ENCODE peak calls at places on chromosomes 7 and 10, in nine cellular contexts. One of them, this sample, is unnamed. For H3K4me1, the result is how much of the 10 kb centered on the place peaks cover.

GRCh38 chr7:70134029-70134445 is 535.8 kb downstream of the AUTS2 start:
- DNase-seq in A549: no peak
- DNase-seq in neuronal stem cell: no peak
- DNase-seq in gastrocnemius medialis: no peak
- DNase-seq in naive thymus-derived CD4-positive, alpha-beta T cell: no peak
- DNase-seq in IMR-90: no peak
- DNase-seq in tibial artery: no peak
- DNase-seq in pancreas: no peak
- DNase-seq in mammary epithelial cell: no peak
- DNase-seq in this sample: no peak

GRCh38 chr7:88377421-88377820 is 70.7 kb upstream of the STEAP4 start:
- DNase-seq in IMR-90: no peak
- DNase-seq in naive thymus-derived CD4-positive, alpha-beta T cell: no peak
- DNase-seq in tibial artery: no peak
- DNase-seq in mammary epithelial cell: peak
- DNase-seq in neuronal stem cell: peak
- DNase-seq in A549: no peak
- DNase-seq in gastrocnemius medialis: no peak
- DNase-seq in pancreas: no peak
- DNase-seq in this sample: no peak

GRCh38 chr10:86355571-86356038 is 11.0 kb downstream of the GRID1 start:
- DNase-seq in gastrocnemius medialis: peak
- DNase-seq in pancreas: peak
- DNase-seq in A549: no peak
- DNase-seq in naive thymus-derived CD4-positive, alpha-beta T cell: no peak
- DNase-seq in IMR-90: no peak
- DNase-seq in mammary epithelial cell: no peak
- DNase-seq in neuronal stem cell: no peak
- DNase-seq in tibial artery: peak
- DNase-seq in this sample: no peak

GRCh38 chr7:157485361-157485831 is 148.6 kb downstream of the DNAJB6 start:
- DNase-seq in tibial artery: no peak
- DNase-seq in A549: no peak
- DNase-seq in pancreas: no peak
- DNase-seq in mammary epithelial cell: no peak
- DNase-seq in neuronal stem cell: no peak
- DNase-seq in naive thymus-derived CD4-positive, alpha-beta T cell: no peak
- DNase-seq in IMR-90: no peak
- DNase-seq in gastrocnemius medialis: no peak
- DNase-seq in this sample: no peak

GRCh38 chr10:130043491-130043890 is 67.1 kb downstream of the C10orf143 start:
- DNase-seq in IMR-90: no peak
- DNase-seq in tibial artery: no peak
- DNase-seq in neuronal stem cell: no peak
- DNase-seq in A549: no peak
- DNase-seq in naive thymus-derived CD4-positive, alpha-beta T cell: peak
- DNase-seq in pancreas: no peak
- DNase-seq in mammary epithelial cell: no peak
- DNase-seq in gastrocnemius medialis: no peak
- DNase-seq in this sample: no peak

GRCh38 chr7:50544992-50545391 is 20.2 kb downstream of the DDC start:
- DNase-seq in naive thymus-derived CD4-positive, alpha-beta T cell: no peak
- DNase-seq in A549: no peak
- DNase-seq in IMR-90: no peak
- DNase-seq in neuronal stem cell: no peak
- DNase-seq in pancreas: no peak
- DNase-seq in tibial artery: no peak
- DNase-seq in gastrocnemius medialis: no peak
- DNase-seq in mammary epithelial cell: no peak
- DNase-seq in this sample: no peak

GRCh38 chr10:22133640-22134624 is 83.9 kb downstream of the EBLN1 start:
- DNase-seq in mammary epithelial cell: no peak
- DNase-seq in gastrocnemius medialis: no peak
- DNase-seq in pancreas: no peak
- DNase-seq in naive thymus-derived CD4-positive, alpha-beta T cell: no peak
- DNase-seq in A549: no peak
- DNase-seq in tibial artery: no peak
- DNase-seq in IMR-90: no peak
- DNase-seq in neuronal stem cell: no peak
- DNase-seq in this sample: no peak

GRCh38 chr10:78258303-78259030 is 224.8 kb downstream of the RPS24 start:
- DNase-seq in naive thymus-derived CD4-positive, alpha-beta T cell: no peak
- DNase-seq in tibial artery: no peak
- DNase-seq in IMR-90: no peak
- DNase-seq in A549: no peak
- DNase-seq in gastrocnemius medialis: no peak
- DNase-seq in neuronal stem cell: no peak
- DNase-seq in mammary epithelial cell: no peak
- DNase-seq in pancreas: no peak
- DNase-seq in this sample: no peak

GRCh38 chr10:126392469-126392868 is 4.2 kb upstream of the ADAM12 start:
- DNase-seq in gastrocnemius medialis: no peak
- DNase-seq in pancreas: no peak
- DNase-seq in IMR-90: no peak
- DNase-seq in naive thymus-derived CD4-positive, alpha-beta T cell: no peak
- DNase-seq in A549: no peak
- DNase-seq in mammary epithelial cell: no peak
- DNase-seq in tibial artery: no peak
- DNase-seq in neuronal stem cell: no peak
- DNase-seq in this sample: no peak

GRCh38 chr10:2813277-2813676 is 254.1 kb upstream of the PFKP start:
- DNase-seq in naive thymus-derived CD4-positive, alpha-beta T cell: no peak
- DNase-seq in gastrocnemius medialis: no peak
- DNase-seq in A549: no peak
- DNase-seq in IMR-90: no peak
- DNase-seq in neuronal stem cell: no peak
- DNase-seq in mammary epithelial cell: no peak
- DNase-seq in pancreas: no peak
- DNase-seq in tibial artery: no peak
- DNase-seq in this sample: peak

GRCh38 chr10:93711891-93712290 is 9.5 kb upstream of the FRA10AC1 start:
- DNase-seq in mammary epithelial cell: peak
- DNase-seq in tibial artery: no peak
- DNase-seq in IMR-90: no peak
- DNase-seq in gastrocnemius medialis: no peak
- DNase-seq in neuronal stem cell: no peak
- DNase-seq in pancreas: no peak
- DNase-seq in A549: no peak
- DNase-seq in naive thymus-derived CD4-positive, alpha-beta T cell: no peak
- DNase-seq in this sample: no peak
- H3K4me3 ChIP-seq in mammary epithelial cell: no peak
- H3K4me3 ChIP-seq in tibial artery: no peak
- H3K4me3 ChIP-seq in IMR-90: no peak
- H3K4me3 ChIP-seq in gastrocnemius medialis: no peak
- H3K4me3 ChIP-seq in neuronal stem cell: no peak
- H3K4me3 ChIP-seq in pancreas: no peak
- H3K4me3 ChIP-seq in A549: no peak
- H3K4me3 ChIP-seq in naive thymus-derived CD4-positive, alpha-beta T cell: no peak
- H3K4me3 ChIP-seq in this sample: no peak

GRCh38 chr7:100449190-100449795 is 13.0 kb upstream of the PPP1R35 start:
- DNase-seq in tibial artery: no peak
- DNase-seq in A549: no peak
- DNase-seq in IMR-90: no peak
- DNase-seq in gastrocnemius medialis: no peak
- DNase-seq in pancreas: no peak
- DNase-seq in naive thymus-derived CD4-positive, alpha-beta T cell: no peak
- DNase-seq in mammary epithelial cell: no peak
- DNase-seq in neuronal stem cell: no peak
- DNase-seq in this sample: no peak
- H3K4me1 ChIP-seq in tibial artery: under half
- H3K4me1 ChIP-seq in A549: under half
- H3K4me1 ChIP-seq in IMR-90: under half
- H3K4me1 ChIP-seq in gastrocnemius medialis: under half
- H3K4me1 ChIP-seq in pancreas: under half
- H3K4me1 ChIP-seq in naive thymus-derived CD4-positive, alpha-beta T cell: under half
- H3K4me1 ChIP-seq in mammary epithelial cell: under half
- H3K4me1 ChIP-seq in neuronal stem cell: under half
- H3K4me1 ChIP-seq in this sample: under half

DNA sequence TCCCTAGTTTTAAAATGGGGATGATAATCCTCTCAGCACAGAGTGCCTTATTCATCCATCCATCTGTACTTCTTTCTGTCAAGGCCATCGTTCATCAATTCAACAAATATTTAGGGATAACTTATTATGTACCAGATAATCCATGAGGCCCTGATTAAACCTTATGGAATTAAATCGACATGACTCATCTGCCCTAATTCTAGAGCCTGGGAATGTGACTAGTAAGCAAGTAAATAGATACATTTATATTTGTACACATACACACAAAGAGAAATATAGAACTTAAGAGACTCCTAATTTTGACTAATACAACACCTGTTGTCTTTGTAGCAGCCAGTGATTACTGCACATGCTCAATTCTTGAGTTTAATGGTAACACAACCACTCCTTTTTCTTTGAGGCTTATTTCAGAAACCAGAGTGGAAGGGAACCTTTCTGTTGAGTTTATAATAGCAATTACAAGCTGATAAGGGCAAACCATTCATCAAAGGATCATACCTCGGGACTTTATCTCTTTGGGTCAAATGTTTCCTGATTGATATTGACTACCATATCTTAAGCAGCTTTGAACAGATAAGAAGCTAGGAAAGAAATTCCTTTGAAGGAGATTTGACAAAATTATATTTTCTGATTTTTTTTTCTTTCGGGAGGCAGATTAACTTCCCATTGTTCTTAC is 122.7 kb downstream of the ARID5B start:
- DNase-seq in gastrocnemius medialis: no peak
- DNase-seq in mammary epithelial cell: no peak
- DNase-seq in tibial artery: no peak
- DNase-seq in IMR-90: no peak
- DNase-seq in A549: no peak
- DNase-seq in pancreas: no peak
- DNase-seq in naive thymus-derived CD4-positive, alpha-beta T cell: no peak
- DNase-seq in neuronal stem cell: no peak
- DNase-seq in this sample: peak
- H3K4me3 ChIP-seq in gastrocnemius medialis: no peak
- H3K4me3 ChIP-seq in mammary epithelial cell: no peak
- H3K4me3 ChIP-seq in tibial artery: no peak
- H3K4me3 ChIP-seq in IMR-90: no peak
- H3K4me3 ChIP-seq in A549: no peak
- H3K4me3 ChIP-seq in pancreas: no peak
- H3K4me3 ChIP-seq in naive thymus-derived CD4-positive, alpha-beta T cell: no peak
- H3K4me3 ChIP-seq in neuronal stem cell: no peak
- H3K4me3 ChIP-seq in this sample: no peak

GRCh38 chr7:20787658-20788057 is 972 bp upstream of the SP8 start:
- DNase-seq in mammary epithelial cell: no peak
- DNase-seq in neuronal stem cell: no peak
- DNase-seq in IMR-90: no peak
- DNase-seq in tibial artery: no peak
- DNase-seq in gastrocnemius medialis: no peak
- DNase-seq in pancreas: no peak
- DNase-seq in naive thymus-derived CD4-positive, alpha-beta T cell: no peak
- DNase-seq in A549: no peak
- DNase-seq in this sample: no peak
- H3K4me1 ChIP-seq in mammary epithelial cell: under half
- H3K4me1 ChIP-seq in neuronal stem cell: under half
- H3K4me1 ChIP-seq in IMR-90: under half
- H3K4me1 ChIP-seq in tibial artery: under half
- H3K4me1 ChIP-seq in gastrocnemius medialis: under half
- H3K4me1 ChIP-seq in pancreas: under half
- H3K4me1 ChIP-seq in naive thymus-derived CD4-positive, alpha-beta T cell: under half
- H3K4me1 ChIP-seq in A549: under half
- H3K4me1 ChIP-seq in this sample: under half

DNA sequence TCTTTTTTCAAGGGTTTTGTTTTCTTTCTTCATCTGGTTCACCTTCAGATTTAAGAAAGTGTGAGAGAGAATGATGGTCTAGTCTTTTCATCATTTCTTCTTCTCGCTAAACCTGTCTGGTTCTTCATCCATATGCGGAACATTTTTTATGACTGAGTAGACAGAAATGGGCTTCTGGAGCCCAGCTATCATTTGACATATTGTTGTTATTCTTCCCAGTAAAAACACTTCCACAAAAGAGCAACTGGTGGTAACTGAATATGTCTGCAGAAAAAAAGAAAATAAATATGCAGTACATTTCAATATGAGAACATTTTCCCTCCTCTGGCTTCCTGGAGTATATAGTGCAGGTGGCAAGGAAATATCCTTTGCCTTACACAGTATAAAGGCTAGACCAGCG is 209.5 kb downstream of the JCAD start:
- DNase-seq in neuronal stem cell: no peak
- DNase-seq in A549: no peak
- DNase-seq in naive thymus-derived CD4-positive, alpha-beta T cell: no peak
- DNase-seq in mammary epithelial cell: no peak
- DNase-seq in tibial artery: no peak
- DNase-seq in IMR-90: peak
- DNase-seq in pancreas: no peak
- DNase-seq in gastrocnemius medialis: no peak
- DNase-seq in this sample: no peak
- H3K4me3 ChIP-seq in neuronal stem cell: no peak
- H3K4me3 ChIP-seq in A549: no peak
- H3K4me3 ChIP-seq in naive thymus-derived CD4-positive, alpha-beta T cell: no peak
- H3K4me3 ChIP-seq in mammary epithelial cell: no peak
- H3K4me3 ChIP-seq in tibial artery: peak
- H3K4me3 ChIP-seq in IMR-90: peak
- H3K4me3 ChIP-seq in pancreas: no peak
- H3K4me3 ChIP-seq in gastrocnemius medialis: no peak
- H3K4me3 ChIP-seq in this sample: no peak